ENCODE peak calls at places on chromosomes 16 and 17, in seven cellular contexts. One of them, this sample, is unnamed.

GRCh38 chr17:29891131-29891530 is 38.9 kb downstream of the SSH2 start:
- DNase-seq in BE2C: no peak
- DNase-seq in cardiac fibroblast: no peak
- DNase-seq in stomach: no peak
- DNase-seq in A549: no peak
- DNase-seq in heart right ventricle: no peak
- DNase-seq in CD8-positive, alpha-beta memory T cell: no peak
- DNase-seq in this sample: no peak

GRCh38 chr16:9934723-9935508 is 247.3 kb downstream of the GRIN2A start:
- DNase-seq in BE2C: no peak
- DNase-seq in cardiac fibroblast: no peak
- DNase-seq in stomach: no peak
- DNase-seq in A549: no peak
- DNase-seq in heart right ventricle: peak; percentile 38
- DNase-seq in CD8-positive, alpha-beta memory T cell: no peak
- DNase-seq in this sample: no peak

GRCh38 chr16:1614226-1615102 is 2.3 kb downstream of the CRAMP1 start:
- DNase-seq in BE2C: peak; percentile 32
- DNase-seq in cardiac fibroblast: peak; percentile 44
- DNase-seq in stomach: peak; percentile 31
- DNase-seq in A549: no peak
- DNase-seq in heart right ventricle: peak; percentile 22
- DNase-seq in CD8-positive, alpha-beta memory T cell: no peak
- DNase-seq in this sample: peak; percentile 36

GRCh38 chr16:85554791-85555548 is 58.2 kb upstream of the GSE1 start:
- DNase-seq in BE2C: peak; percentile 63
- DNase-seq in cardiac fibroblast: peak; percentile 67
- DNase-seq in stomach: peak; percentile 60
- DNase-seq in A549: peak; percentile 52
- DNase-seq in heart right ventricle: peak; percentile 70
- DNase-seq in CD8-positive, alpha-beta memory T cell: peak; percentile 81
- DNase-seq in this sample: peak; percentile 45

GRCh38 chr17:50465635-50466034 is 3.0 kb downstream of the CHAD start:
- DNase-seq in BE2C: no peak
- DNase-seq in cardiac fibroblast: no peak
- DNase-seq in stomach: no peak
- DNase-seq in A549: no peak
- DNase-seq in heart right ventricle: no peak
- DNase-seq in CD8-positive, alpha-beta memory T cell: no peak
- DNase-seq in this sample: no peak

GRCh38 chr17:28928061-28928460 is 23.3 kb downstream of the PHF12 start:
- DNase-seq in BE2C: no peak
- DNase-seq in cardiac fibroblast: peak; percentile 70
- DNase-seq in stomach: no peak
- DNase-seq in A549: no peak
- DNase-seq in heart right ventricle: no peak
- DNase-seq in CD8-positive, alpha-beta memory T cell: no peak
- DNase-seq in this sample: no peak

GRCh38 chr17:32279933-32280716 is 14.5 kb downstream of the RHBDL3 start:
- DNase-seq in BE2C: no peak
- DNase-seq in cardiac fibroblast: no peak
- DNase-seq in stomach: no peak
- DNase-seq in A549: no peak
- DNase-seq in heart right ventricle: no peak
- DNase-seq in CD8-positive, alpha-beta memory T cell: no peak
- DNase-seq in this sample: peak; percentile 64

GRCh38 chr17:32266389-32267269 is 997 bp downstream of the RHBDL3 start:
- DNase-seq in BE2C: no peak
- DNase-seq in cardiac fibroblast: no peak
- DNase-seq in stomach: no peak
- DNase-seq in A549: no peak
- DNase-seq in heart right ventricle: no peak
- DNase-seq in CD8-positive, alpha-beta memory T cell: no peak
- DNase-seq in this sample: no peak

GRCh38 chr16:4057439-4057877 is 58.8 kb downstream of the ADCY9 start:
- DNase-seq in BE2C: no peak
- DNase-seq in cardiac fibroblast: peak; percentile 19
- DNase-seq in stomach: no peak
- DNase-seq in A549: no peak
- DNase-seq in heart right ventricle: no peak
- DNase-seq in CD8-positive, alpha-beta memory T cell: no peak
- DNase-seq in this sample: no peak

GRCh38 chr16:58032710-58033293 is 7.2 kb downstream of the MMP15 start:
- DNase-seq in BE2C: peak; percentile 93
- DNase-seq in cardiac fibroblast: no peak
- DNase-seq in stomach: peak; percentile 89
- DNase-seq in A549: no peak
- DNase-seq in heart right ventricle: peak; percentile 75
- DNase-seq in CD8-positive, alpha-beta memory T cell: no peak
- DNase-seq in this sample: no peak

GRCh38 chr17:13036776-13037175 is 18.9 kb upstream of the ELAC2 start:
- DNase-seq in BE2C: no peak
- DNase-seq in cardiac fibroblast: peak; percentile 61
- DNase-seq in stomach: no peak
- DNase-seq in A549: no peak
- DNase-seq in heart right ventricle: no peak
- DNase-seq in CD8-positive, alpha-beta memory T cell: no peak
- DNase-seq in this sample: no peak

GRCh38 chr17:74018116-74018515 is 185.4 kb upstream of the RPL38 start:
- DNase-seq in BE2C: no peak
- DNase-seq in cardiac fibroblast: no peak
- DNase-seq in stomach: no peak
- DNase-seq in A549: no peak
- DNase-seq in heart right ventricle: no peak
- DNase-seq in CD8-positive, alpha-beta memory T cell: no peak
- DNase-seq in this sample: no peak

GRCh38 chr16:15976929-15977637 is 27.7 kb downstream of the ABCC1 start:
- DNase-seq in BE2C: no peak
- DNase-seq in cardiac fibroblast: peak; percentile 81
- DNase-seq in stomach: no peak
- DNase-seq in A549: peak; percentile 76
- DNase-seq in heart right ventricle: no peak
- DNase-seq in CD8-positive, alpha-beta memory T cell: no peak
- DNase-seq in this sample: no peak

GRCh38 chr17:66493283-66494019 is 191.0 kb downstream of the PRKCA start:
- DNase-seq in BE2C: no peak
- DNase-seq in cardiac fibroblast: peak; percentile 90
- DNase-seq in stomach: no peak
- DNase-seq in A549: peak; percentile 53
- DNase-seq in heart right ventricle: no peak
- DNase-seq in CD8-positive, alpha-beta memory T cell: no peak
- DNase-seq in this sample: no peak

GRCh38 chr16:74141015-74141414 is 155.6 kb upstream of the PSMD7 start:
- DNase-seq in BE2C: no peak
- DNase-seq in cardiac fibroblast: no peak
- DNase-seq in stomach: no peak
- DNase-seq in A549: no peak
- DNase-seq in heart right ventricle: no peak
- DNase-seq in CD8-positive, alpha-beta memory T cell: no peak
- DNase-seq in this sample: no peak

GRCh38 chr16:66478733-66479511 is 51.8 kb downstream of the BEAN1 start:
- DNase-seq in BE2C: peak; percentile 75
- DNase-seq in cardiac fibroblast: peak; percentile 70
- DNase-seq in stomach: peak; percentile 81
- DNase-seq in A549: peak; percentile 81
- DNase-seq in heart right ventricle: peak; percentile 75
- DNase-seq in CD8-positive, alpha-beta memory T cell: peak; percentile 83
- DNase-seq in this sample: peak; percentile 100

GRCh38 chr17:63911657-63912100 is 621 bp upstream of the CSHL1 start:
- DNase-seq in BE2C: peak; percentile 61
- DNase-seq in cardiac fibroblast: peak; percentile 44
- DNase-seq in stomach: peak; percentile 40
- DNase-seq in A549: peak; percentile 41
- DNase-seq in heart right ventricle: peak; percentile 45
- DNase-seq in CD8-positive, alpha-beta memory T cell: peak; percentile 75
- DNase-seq in this sample: peak; percentile 63

GRCh38 chr16:73048292-73049050 is 543 bp upstream of the ZFHX3 start:
- DNase-seq in BE2C: peak; percentile 47
- DNase-seq in cardiac fibroblast: peak; percentile 56
- DNase-seq in stomach: peak; percentile 50
- DNase-seq in A549: peak; percentile 69
- DNase-seq in heart right ventricle: peak; percentile 72
- DNase-seq in CD8-positive, alpha-beta memory T cell: no peak
- DNase-seq in this sample: no peak
- H3K4me3 ChIP-seq in BE2C: peak overlapping the region; percentile 60
- H3K4me3 ChIP-seq in cardiac fibroblast: peak overlapping the region; percentile 74
- H3K4me3 ChIP-seq in stomach: peak overlapping the region; percentile 77
- H3K4me3 ChIP-seq in A549: peak overlapping the region; percentile 72
- H3K4me3 ChIP-seq in heart right ventricle: peak overlapping the region; percentile 82
- H3K4me3 ChIP-seq in CD8-positive, alpha-beta memory T cell: no peak overlapping the region
- H3K4me3 ChIP-seq in this sample: peak overlapping the region; percentile 89

DNA sequence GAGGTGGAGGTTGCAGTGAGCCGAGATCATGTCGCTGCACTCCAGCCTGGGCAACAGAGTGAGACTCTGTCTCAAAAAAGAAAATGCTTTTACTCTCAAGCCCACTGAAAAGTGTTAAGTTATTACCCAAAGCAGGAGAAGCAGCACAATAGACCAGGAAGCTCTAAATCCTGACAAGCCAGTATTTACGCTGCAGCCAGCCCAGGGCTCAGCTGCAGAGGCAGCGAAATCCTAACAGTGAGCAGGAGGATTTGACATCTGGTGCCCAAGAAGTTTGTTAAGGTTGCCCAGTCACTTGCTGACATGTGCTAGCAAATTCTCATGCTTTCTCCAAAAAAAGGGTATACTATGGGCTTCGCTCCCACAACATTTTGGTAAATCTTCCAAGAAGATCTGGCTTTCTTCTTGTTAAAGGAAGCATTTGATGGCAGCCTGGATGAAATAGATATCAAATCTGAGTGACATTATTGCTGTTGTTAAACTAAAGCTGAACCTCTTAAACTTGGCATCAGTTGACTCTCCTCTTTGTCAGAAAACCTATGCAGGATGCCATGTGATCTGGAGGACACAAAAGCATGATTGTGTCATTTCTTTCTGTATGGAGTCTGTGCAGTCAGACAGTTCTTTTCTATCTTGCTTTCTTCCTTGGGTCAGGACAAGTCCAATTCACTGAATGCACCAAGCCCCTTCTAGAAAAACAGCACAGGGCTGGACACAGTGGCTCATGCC is 949.7 kb upstream of the RBFOX1 start:
- DNase-seq in BE2C: no peak
- DNase-seq in cardiac fibroblast: no peak
- DNase-seq in stomach: no peak
- DNase-seq in A549: no peak
- DNase-seq in heart right ventricle: no peak
- DNase-seq in CD8-positive, alpha-beta memory T cell: no peak
- DNase-seq in this sample: no peak
- H3K4me3 ChIP-seq in BE2C: no peak overlapping the region
- H3K4me3 ChIP-seq in cardiac fibroblast: no peak overlapping the region
- H3K4me3 ChIP-seq in stomach: no peak overlapping the region
- H3K4me3 ChIP-seq in A549: no peak overlapping the region
- H3K4me3 ChIP-seq in heart right ventricle: no peak overlapping the region
- H3K4me3 ChIP-seq in CD8-positive, alpha-beta memory T cell: no peak overlapping the region
- H3K4me3 ChIP-seq in this sample: no peak overlapping the region

GRCh38 chr17:80872011-80872929 is 119.4 kb upstream of the CHMP6 start:
- DNase-seq in BE2C: no peak
- DNase-seq in cardiac fibroblast: no peak
- DNase-seq in stomach: no peak
- DNase-seq in A549: no peak
- DNase-seq in heart right ventricle: peak; percentile 55
- DNase-seq in CD8-positive, alpha-beta memory T cell: peak; percentile 42
- DNase-seq in this sample: no peak

GRCh38 chr17:80870401-80870800 is 121.2 kb upstream of the CHMP6 start:
- DNase-seq in BE2C: peak; percentile 1
- DNase-seq in cardiac fibroblast: no peak
- DNase-seq in stomach: no peak
- DNase-seq in A549: no peak
- DNase-seq in heart right ventricle: no peak
- DNase-seq in CD8-positive, alpha-beta memory T cell: peak; percentile 41
- DNase-seq in this sample: no peak

GRCh38 chr17:80871341-80871740 is 120.3 kb upstream of the CHMP6 start:
- DNase-seq in BE2C: peak; percentile 3
- DNase-seq in cardiac fibroblast: no peak
- DNase-seq in stomach: no peak
- DNase-seq in A549: no peak
- DNase-seq in heart right ventricle: no peak
- DNase-seq in CD8-positive, alpha-beta memory T cell: peak; percentile 41
- DNase-seq in this sample: no peak

GRCh38 chr17:80868022-80868609 is 123.5 kb upstream of the CHMP6 start:
- DNase-seq in BE2C: peak; percentile 1
- DNase-seq in cardiac fibroblast: no peak
- DNase-seq in stomach: no peak
- DNase-seq in A549: no peak
- DNase-seq in heart right ventricle: no peak
- DNase-seq in CD8-positive, alpha-beta memory T cell: peak; percentile 12
- DNase-seq in this sample: no peak

DNA sequence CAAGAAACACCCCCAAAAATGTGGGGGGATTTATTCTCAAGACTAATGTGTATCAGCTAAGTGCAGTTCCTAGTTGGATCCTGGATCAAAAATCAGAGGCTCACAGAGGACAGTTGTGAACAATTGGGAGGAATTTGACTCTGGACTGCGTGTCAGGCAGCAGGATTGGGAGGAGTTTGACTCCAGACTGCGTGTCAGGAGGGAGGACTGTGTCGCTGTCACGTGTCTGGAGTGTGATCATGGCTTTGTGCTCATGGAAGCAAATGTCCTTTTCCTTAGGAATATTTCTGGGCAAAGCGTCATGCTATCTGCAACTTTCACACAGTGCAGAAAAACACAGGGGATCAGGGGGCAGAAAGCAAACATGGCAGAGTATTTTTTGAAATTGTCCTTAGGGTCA is 122.2 kb upstream of the CHMP6 start:
- DNase-seq in BE2C: no peak
- DNase-seq in cardiac fibroblast: no peak
- DNase-seq in stomach: no peak
- DNase-seq in A549: no peak
- DNase-seq in heart right ventricle: no peak
- DNase-seq in CD8-positive, alpha-beta memory T cell: no peak
- DNase-seq in this sample: no peak
- H3K4me3 ChIP-seq in BE2C: no peak overlapping the region
- H3K4me3 ChIP-seq in cardiac fibroblast: no peak overlapping the region
- H3K4me3 ChIP-seq in stomach: no peak overlapping the region
- H3K4me3 ChIP-seq in A549: no peak overlapping the region
- H3K4me3 ChIP-seq in heart right ventricle: no peak overlapping the region
- H3K4me3 ChIP-seq in CD8-positive, alpha-beta memory T cell: no peak overlapping the region
- H3K4me3 ChIP-seq in this sample: no peak overlapping the region

GRCh38 chr16:3028716-3029319 is 5.0 kb downstream of the THOC6 start:
- DNase-seq in BE2C: no peak
- DNase-seq in cardiac fibroblast: no peak
- DNase-seq in stomach: no peak
- DNase-seq in A549: no peak
- DNase-seq in heart right ventricle: no peak
- DNase-seq in CD8-positive, alpha-beta memory T cell: no peak
- DNase-seq in this sample: no peak
- H3K4me3 ChIP-seq in BE2C: no peak overlapping the region
- H3K4me3 ChIP-seq in cardiac fibroblast: no peak overlapping the region
- H3K4me3 ChIP-seq in stomach: peak overlapping the region; percentile 21
- H3K4me3 ChIP-seq in A549: no peak overlapping the region
- H3K4me3 ChIP-seq in heart right ventricle: no peak overlapping the region
- H3K4me3 ChIP-seq in CD8-positive, alpha-beta memory T cell: peak overlapping the region; percentile 8
- H3K4me3 ChIP-seq in this sample: no peak overlapping the region

DNA sequence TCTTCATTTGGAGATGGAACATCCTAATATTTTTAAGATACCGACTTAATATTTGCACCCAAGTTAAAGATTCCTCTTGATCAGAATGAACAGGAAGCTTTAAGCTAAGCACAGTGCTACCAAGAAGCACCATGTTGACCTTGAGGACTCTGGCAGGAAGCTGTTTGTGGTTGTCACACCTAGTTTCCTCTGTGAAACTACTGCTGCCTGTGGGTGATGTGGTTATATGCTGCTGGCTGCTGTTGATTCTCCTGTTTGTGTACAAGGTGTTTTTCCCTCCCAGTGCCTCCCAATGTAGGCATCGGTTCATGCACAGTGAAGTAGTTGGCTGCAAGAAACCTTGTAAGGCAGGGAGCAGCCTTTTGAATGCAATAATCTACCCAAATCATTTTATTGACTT is 23.4 kb downstream of the RBL2 start:
- DNase-seq in BE2C: no peak
- DNase-seq in cardiac fibroblast: no peak
- DNase-seq in stomach: no peak
- DNase-seq in A549: no peak
- DNase-seq in heart right ventricle: no peak
- DNase-seq in CD8-positive, alpha-beta memory T cell: peak; percentile 88
- DNase-seq in this sample: no peak
- H3K4me3 ChIP-seq in BE2C: no peak overlapping the region
- H3K4me3 ChIP-seq in cardiac fibroblast: no peak overlapping the region
- H3K4me3 ChIP-seq in stomach: no peak overlapping the region
- H3K4me3 ChIP-seq in A549: no peak overlapping the region
- H3K4me3 ChIP-seq in heart right ventricle: no peak overlapping the region
- H3K4me3 ChIP-seq in CD8-positive, alpha-beta memory T cell: peak overlapping the region; percentile 60
- H3K4me3 ChIP-seq in this sample: no peak overlapping the region